ENCODE peak calls at places on chromosome 17, in seven cellular contexts. L is fibroblast of lung, Q is lower leg skin, D is GM12865, X is coronary artery, Z is fibroblast of the aortic adventitia, Y is colonic mucosa. A is an unnamed sample.

GRCh38 chr17:48162946-48163506 is 55.5 kb downstream of the SNX11 start:
- DNase-seq in Z (peak), Q (no peak), L (peak), D (peak), X (no peak), Y (peak), A (no peak)

GRCh38 chr17:20208717-20209116 is 199.6 kb downstream of the SPECC1 start:
- DNase-seq in D (no peak), Z (no peak), L (peak), Y (no peak), X (no peak), Q (no peak), A (no peak)

GRCh38 chr17:32786169-32786568 is 90.8 kb downstream of the MYO1D start:
- DNase-seq in L (no peak), Z (no peak), Q (no peak), X (no peak), D (no peak), Y (no peak), A (no peak)

GRCh38 chr17:78013683-78014467 is 55.4 kb downstream of the TNRC6C start:
- DNase-seq in X (no peak), Y (peak), Z (peak), D (peak), Q (peak), L (peak), A (peak)

GRCh38 chr17:1916963-1917715 is 87.3 kb downstream of the RPA1 start:
- DNase-seq in Z (no peak), X (no peak), D (no peak), Y (no peak), Q (no peak), L (no peak), A (no peak)

GRCh38 chr17:48757524-48757961 is 29.0 kb upstream of the HOXB13 start:
- DNase-seq in D (no peak), Y (peak), L (no peak), Q (no peak), Z (no peak), X (no peak), A (no peak)

GRCh38 chr17:34370997-34371395 is 8.0 kb upstream of the CCL1 start:
- DNase-seq in Z (peak), L (no peak), Q (no peak), D (peak), Y (no peak), X (peak), A (peak)

GRCh38 chr17:13704333-13704732 is 102.6 kb upstream of the HS3ST3A1 start:
- DNase-seq in Z (peak), Q (no peak), Y (no peak), L (peak), X (no peak), D (no peak), A (no peak)

GRCh38 chr17:21470861-21471260 is 94.7 kb downstream of the KCNJ12 start:
- DNase-seq in Z (no peak), Y (no peak), D (no peak), X (no peak), Q (no peak), L (no peak), A (no peak)

GRCh38 chr17:7046127-7046724 is 2.3 kb upstream of the SLC16A11 start:
- DNase-seq in D (no peak), Q (peak), Y (peak), X (no peak), Z (no peak), L (no peak), A (peak)
- TF ChIP-seq CTCF in D (no peak), Q (no peak), Y (peak), X (no peak), Z (no peak), L (no peak), A (peak)

DNA sequence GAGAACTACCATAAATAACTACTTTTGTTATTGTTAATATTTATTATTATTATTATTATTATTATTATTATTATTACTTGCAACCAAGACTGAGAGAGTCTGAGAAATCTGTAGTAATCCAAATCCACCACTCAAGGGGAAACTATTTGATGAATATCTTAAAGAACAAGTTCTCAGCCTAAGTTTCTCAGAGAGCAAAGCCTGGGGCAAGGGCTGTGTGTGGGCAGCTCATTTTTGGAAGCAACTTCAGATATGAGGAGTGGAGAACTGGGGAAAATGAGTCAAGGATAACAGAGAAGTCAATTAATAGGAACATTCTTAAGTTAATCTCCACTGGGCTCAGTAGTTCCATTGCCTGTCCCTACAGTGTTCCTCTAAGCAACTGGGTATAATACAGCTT is 57.1 kb upstream of the KCNJ16 start:
- DNase-seq in D (no peak), X (no peak), Q (no peak), Z (no peak), Y (no peak), L (no peak), A (no peak)
- TF ChIP-seq CTCF in D (no peak), X (no peak), Q (no peak), Z (no peak), Y (no peak), L (no peak), A (no peak)

DNA sequence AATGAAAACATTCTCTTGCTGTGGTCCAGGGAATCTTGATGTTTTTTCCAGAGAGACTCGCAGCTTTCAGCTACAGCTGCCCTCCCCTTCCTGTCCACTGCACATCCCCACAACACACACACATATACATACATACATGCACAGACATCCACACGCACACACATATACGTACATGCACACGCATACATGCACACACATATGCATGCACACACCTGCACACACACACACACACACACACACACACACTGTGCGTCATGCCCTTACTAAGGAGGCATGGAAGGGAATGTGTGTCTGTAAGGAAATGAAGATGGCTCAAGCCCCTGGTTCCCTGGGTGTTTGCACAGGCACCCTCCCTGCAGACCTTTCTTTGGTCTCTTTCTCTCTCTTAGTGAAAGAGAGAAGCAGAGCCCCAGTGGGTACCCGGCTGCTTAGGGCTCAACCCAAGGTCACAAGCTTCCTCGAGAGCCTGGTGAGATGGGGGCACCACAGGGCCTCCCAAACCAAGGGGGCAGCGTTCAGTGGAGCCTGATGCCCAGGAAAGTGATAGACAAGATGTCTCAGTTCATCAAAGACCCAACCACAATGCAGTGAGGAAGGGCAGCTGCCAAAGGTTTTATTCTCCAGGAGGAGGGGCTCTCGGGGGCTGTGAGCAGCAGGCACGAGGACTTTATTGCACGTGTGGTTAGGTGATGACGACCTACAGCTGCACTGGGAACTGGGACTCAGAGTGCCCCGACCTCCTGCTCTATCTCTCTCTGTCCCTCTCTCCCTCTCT is 33.2 kb downstream of the TNFRSF13B start:
- DNase-seq in X (peak), Q (no peak), Y (no peak), Z (no peak), D (no peak), L (no peak), A (peak)
- TF ChIP-seq CTCF in X (no peak), Q (no peak), Y (no peak), Z (no peak), D (no peak), L (no peak), A (no peak)

DNA sequence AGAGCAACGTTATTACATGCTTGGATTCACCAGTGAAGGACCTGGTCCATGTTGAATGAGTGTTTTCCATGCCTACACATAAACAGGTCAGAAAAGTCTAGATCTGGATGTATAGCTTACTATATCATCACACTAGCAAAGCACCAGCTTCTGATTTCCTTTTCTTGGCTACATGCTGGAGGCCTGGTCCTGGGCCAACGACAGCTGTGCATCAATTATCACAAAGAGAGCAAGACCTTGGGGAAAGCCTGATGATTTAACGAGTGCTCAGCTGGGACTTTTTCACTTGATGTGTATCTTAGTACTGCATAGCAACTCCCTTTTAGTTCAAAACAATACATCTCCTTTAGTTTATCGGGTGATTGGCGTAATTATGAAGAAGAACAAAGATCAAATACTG is 358.2 kb downstream of the KIF2B start:
- DNase-seq in Q (no peak), D (no peak), X (no peak), L (no peak), Y (no peak), Z (no peak), A (no peak)
- TF ChIP-seq CTCF in Q (no peak), D (no peak), X (no peak), L (no peak), Y (no peak), Z (no peak), A (no peak)

DNA sequence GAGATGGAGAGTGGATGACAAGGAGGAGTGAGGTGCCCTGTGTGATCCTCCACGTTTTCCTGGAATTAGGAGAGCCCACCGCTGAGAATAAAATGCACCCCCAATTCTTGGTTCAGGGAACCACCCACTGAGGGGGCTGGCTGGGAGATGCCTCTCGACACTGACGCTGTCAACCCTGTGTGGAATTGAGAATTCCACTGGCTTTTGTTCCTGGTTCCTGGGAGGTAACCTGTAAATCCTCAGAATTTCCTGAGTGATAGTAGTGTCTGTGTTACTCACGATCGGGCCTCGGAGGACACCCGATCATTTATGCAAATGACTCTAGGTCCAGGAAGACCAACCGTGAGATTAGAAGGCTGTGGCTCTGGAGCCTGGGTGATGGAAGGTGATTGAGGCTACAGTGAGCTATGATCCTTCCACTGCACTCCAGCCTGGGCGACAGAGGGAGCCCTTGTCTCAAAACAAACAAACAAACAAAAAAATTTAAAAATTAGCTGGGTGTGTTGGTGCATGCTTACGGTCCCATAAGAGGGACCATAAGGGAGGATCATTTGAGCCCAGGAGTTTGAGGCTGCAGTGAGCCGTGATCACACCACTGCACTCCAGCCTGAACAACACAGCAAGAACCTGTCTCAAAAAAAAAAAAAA is 11.7 kb upstream of the PRPSAP1 start:
- DNase-seq in Q (no peak), Y (no peak), L (no peak), Z (no peak), X (no peak), D (peak), A (no peak)
- TF ChIP-seq CTCF in Q (no peak), Y (no peak), L (no peak), Z (peak), X (no peak), D (peak), A (no peak)

DNA sequence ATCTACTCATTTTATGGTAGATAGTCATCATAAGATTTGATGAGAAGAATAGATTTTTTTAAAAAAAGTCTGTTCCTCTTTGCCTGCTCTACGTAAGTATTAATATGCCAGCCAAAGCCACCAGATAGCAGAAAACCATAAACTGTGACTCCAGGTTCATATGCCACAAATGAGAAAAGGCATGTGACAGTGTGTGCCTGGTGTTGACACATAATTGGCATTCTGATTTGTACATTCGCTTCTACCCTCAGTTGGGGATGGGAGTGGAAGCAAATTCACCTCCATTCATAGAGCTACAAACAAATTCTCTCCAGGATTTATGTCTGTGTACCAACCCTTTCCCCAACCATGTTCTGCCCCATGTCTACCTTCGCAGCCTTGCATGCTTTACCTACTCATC is 391.6 kb downstream of the PMP22 start:
- DNase-seq in X (no peak), Z (no peak), Y (no peak), Q (no peak), L (no peak), D (no peak), A (no peak)
- TF ChIP-seq CTCF in X (no peak), Z (no peak), Y (no peak), Q (no peak), L (no peak), D (no peak), A (no peak)

DNA sequence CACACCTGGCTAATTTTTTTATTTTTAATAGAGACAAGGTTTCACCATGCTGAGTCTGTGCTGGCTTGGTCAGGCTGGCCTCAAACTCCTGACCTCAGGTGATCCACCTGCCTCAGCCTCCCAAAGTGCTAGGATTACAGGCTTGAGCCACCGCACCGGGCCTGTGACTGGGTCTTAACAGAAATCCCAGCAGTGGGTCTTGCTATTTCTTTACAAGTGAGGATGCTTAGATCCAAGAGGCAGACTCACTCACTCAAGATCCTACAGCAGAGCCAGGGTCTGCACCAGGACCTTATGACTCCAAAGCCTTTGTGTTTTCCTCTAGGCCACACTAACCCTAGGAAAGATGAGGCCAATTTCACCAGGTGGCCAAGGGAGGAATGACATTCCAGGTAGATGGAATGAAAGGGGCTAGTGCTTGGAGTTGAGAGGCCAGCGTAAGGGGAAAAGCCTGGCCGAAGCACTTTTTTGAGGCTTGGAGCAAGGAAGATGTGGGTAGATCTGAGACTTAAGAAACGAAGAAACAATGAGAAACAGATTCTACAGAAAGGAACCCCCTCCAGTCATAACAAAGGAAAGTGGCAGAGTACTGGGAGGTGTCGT is 5.7 kb upstream of the STAT5A start:
- DNase-seq in Q (no peak), Y (no peak), L (no peak), X (no peak), Z (no peak), D (no peak), A (peak)
- TF ChIP-seq CTCF in Q (no peak), Y (no peak), L (no peak), X (no peak), Z (no peak), D (no peak), A (peak)

DNA sequence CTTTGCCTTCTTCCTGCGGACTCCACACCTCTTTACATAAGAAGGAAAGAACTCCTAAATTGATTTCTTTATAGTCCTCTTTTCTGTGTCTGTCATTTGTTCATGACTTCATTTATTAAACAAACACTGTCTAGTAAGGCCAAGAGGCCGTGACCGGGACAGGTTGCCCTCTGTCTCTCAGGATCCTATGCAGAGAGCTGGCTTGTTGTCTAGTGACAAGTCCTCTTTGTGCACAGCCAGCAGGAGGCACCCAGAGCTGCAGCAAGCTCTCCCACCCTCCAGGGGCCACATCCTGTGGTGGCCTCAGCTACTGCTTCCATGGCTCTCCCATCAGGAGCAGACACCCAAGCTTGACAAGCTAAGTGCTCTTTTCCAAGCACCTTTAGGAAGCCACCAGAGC is 50.6 kb downstream of the PLD6 start:
- DNase-seq in Z (no peak), X (no peak), D (no peak), L (no peak), Q (no peak), Y (no peak), A (no peak)
- TF ChIP-seq CTCF in Z (no peak), X (no peak), D (no peak), L (no peak), Q (no peak), Y (no peak), A (no peak)

A was measured in mesothelial cell of epicardium.